ENCODE peak calls at places on chromosomes 7 and 10, in seven cellular contexts. C is A549; J is thoracic aorta; A is PC-3; T is mesendoderm; Z is colonic mucosa; Q is CD8-positive, alpha-beta memory T cell. B is an unnamed sample.

GRCh38 chr10:110563132-110563531 is 4.4 kb upstream of the SMC3 start:
- DNase-seq in C (no peak), J (no peak), A (no peak), T (no peak), Z (no peak), Q (no peak), B (no peak)

GRCh38 chr7:13067036-13067435 is 379.6 kb downstream of the ARL4A start:
- DNase-seq in C (no peak), J (no peak), A (no peak), T (peak; percentile 28), Z (no peak), Q (no peak), B (no peak)

GRCh38 chr7:108324053-108325038 is 131.9 kb downstream of the NRCAM start:
- DNase-seq in C (no peak), J (no peak), A (no peak), T (no peak), Z (no peak), Q (no peak), B (no peak)

GRCh38 chr10:92755725-92756124 is 66.0 kb downstream of the HHEX start:
- DNase-seq in C (no peak), J (no peak), A (no peak), T (no peak), Z (no peak), Q (no peak), B (no peak)

GRCh38 chr10:96287392-96288105 is 16.2 kb upstream of the BLNK start:
- DNase-seq in C (no peak), J (no peak), A (no peak), T (no peak), Z (peak; percentile 64), Q (no peak), B (no peak)

GRCh38 chr10:99345350-99345749 is 16.2 kb downstream of the CNNM1 start:
- DNase-seq in C (peak; percentile 44), J (no peak), A (peak; percentile 67), T (peak; percentile 72), Z (no peak), Q (no peak), B (no peak)

GRCh38 chr10:12412671-12413368 is 63.5 kb downstream of the CAMK1D start:
- DNase-seq in C (no peak), J (no peak), A (no peak), T (no peak), Z (no peak), Q (peak; percentile 3), B (peak; percentile 2)

GRCh38 chr10:43136995-43137700 is 1.1 kb upstream of the CSGALNACT2 start:
- DNase-seq in C (no peak), J (no peak), A (peak; percentile 22), T (no peak), Z (no peak), Q (no peak), B (no peak)

GRCh38 chr10:78314651-78315050 is 281.0 kb downstream of the RPS24 start:
- DNase-seq in C (no peak), J (no peak), A (no peak), T (no peak), Z (peak; percentile 1), Q (no peak), B (no peak)

GRCh38 chr10:44437837-44438752 is 53.2 kb upstream of the CXCL12 start:
- DNase-seq in C (no peak), J (no peak), A (no peak), T (no peak), Z (no peak), Q (no peak), B (no peak)

GRCh38 chr10:61836233-61836887 is 65.1 kb upstream of the ARID5B start:
- DNase-seq in C (no peak), J (no peak), A (peak; percentile 54), T (no peak), Z (no peak), Q (no peak), B (no peak)

GRCh38 chr7:106287786-106288185 is 3.0 kb upstream of the NAMPT start:
- DNase-seq in C (no peak), J (no peak), A (no peak), T (no peak), Z (peak; percentile 38), Q (no peak), B (no peak)

GRCh38 chr10:126278846-126279245 is 109.4 kb downstream of the ADAM12 start:
- DNase-seq in C (no peak), J (no peak), A (no peak), T (no peak), Z (no peak), Q (no peak), B (no peak)

GRCh38 chr7:138608292-138608691 is 92.9 kb downstream of the SVOPL start:
- DNase-seq in C (no peak), J (no peak), A (no peak), T (no peak), Z (no peak), Q (no peak), B (no peak)

GRCh38 chr7:136079478-136079892 is 102.3 kb upstream of the MTPN start:
- DNase-seq in C (no peak), J (no peak), A (no peak), T (no peak), Z (no peak), Q (no peak), B (no peak)

GRCh38 chr10:61539876-61540275 is 86.7 kb upstream of the TMEM26 start:
- DNase-seq in C (no peak), J (no peak), A (no peak), T (no peak), Z (no peak), Q (no peak), B (no peak)

GRCh38 chr10:131219584-131219886 is 92.0 kb downstream of the TCERG1L start:
- DNase-seq in C (no peak), J (no peak), A (no peak), T (no peak), Z (no peak), Q (no peak), B (no peak)

GRCh38 chr10:96419351-96419750 is 60.5 kb upstream of the OPALIN start:
- DNase-seq in C (no peak), J (no peak), A (no peak), T (no peak), Z (no peak), Q (no peak), B (no peak)

GRCh38 chr10:6581750-6582697 is 1.9 kb upstream of the PRKCQ start:
- DNase-seq in C (no peak), J (no peak), A (no peak), T (peak; percentile 61), Z (no peak), Q (no peak), B (no peak)

GRCh38 chr10:17214991-17215781 is 12.9 kb upstream of the VIM start:
- DNase-seq in C (no peak), J (no peak), A (peak; percentile 82), T (no peak), Z (no peak), Q (no peak), B (no peak)

GRCh38 chr10:6583447-6583846 is 3.4 kb upstream of the PRKCQ start:
- DNase-seq in C (no peak), J (no peak), A (no peak), T (no peak), Z (no peak), Q (peak; percentile 22), B (peak; percentile 75)

GRCh38 chr7:129210256-129210988 is 14.4 kb upstream of the AHCYL2 start:
- DNase-seq in C (peak; percentile 84), J (no peak), A (peak; percentile 62), T (peak; percentile 64), Z (peak; percentile 81), Q (peak; percentile 30), B (peak; percentile 42)

GRCh38 chr10:118843647-118844265 is 89.0 kb upstream of the CACUL1 start:
- DNase-seq in C (no peak), J (no peak), A (no peak), T (no peak), Z (no peak), Q (no peak), B (no peak)

GRCh38 chr7:49643321-49643720 is 130.1 kb upstream of the VWC2 start:
- DNase-seq in C (no peak), J (no peak), A (no peak), T (no peak), Z (no peak), Q (no peak), B (no peak)

GRCh38 chr7:31955021-31955420 is 115.2 kb downstream of the PDE1C start:
- DNase-seq in C (no peak), J (no peak), A (peak; percentile 58), T (no peak), Z (no peak), Q (no peak), B (no peak)

DNA sequence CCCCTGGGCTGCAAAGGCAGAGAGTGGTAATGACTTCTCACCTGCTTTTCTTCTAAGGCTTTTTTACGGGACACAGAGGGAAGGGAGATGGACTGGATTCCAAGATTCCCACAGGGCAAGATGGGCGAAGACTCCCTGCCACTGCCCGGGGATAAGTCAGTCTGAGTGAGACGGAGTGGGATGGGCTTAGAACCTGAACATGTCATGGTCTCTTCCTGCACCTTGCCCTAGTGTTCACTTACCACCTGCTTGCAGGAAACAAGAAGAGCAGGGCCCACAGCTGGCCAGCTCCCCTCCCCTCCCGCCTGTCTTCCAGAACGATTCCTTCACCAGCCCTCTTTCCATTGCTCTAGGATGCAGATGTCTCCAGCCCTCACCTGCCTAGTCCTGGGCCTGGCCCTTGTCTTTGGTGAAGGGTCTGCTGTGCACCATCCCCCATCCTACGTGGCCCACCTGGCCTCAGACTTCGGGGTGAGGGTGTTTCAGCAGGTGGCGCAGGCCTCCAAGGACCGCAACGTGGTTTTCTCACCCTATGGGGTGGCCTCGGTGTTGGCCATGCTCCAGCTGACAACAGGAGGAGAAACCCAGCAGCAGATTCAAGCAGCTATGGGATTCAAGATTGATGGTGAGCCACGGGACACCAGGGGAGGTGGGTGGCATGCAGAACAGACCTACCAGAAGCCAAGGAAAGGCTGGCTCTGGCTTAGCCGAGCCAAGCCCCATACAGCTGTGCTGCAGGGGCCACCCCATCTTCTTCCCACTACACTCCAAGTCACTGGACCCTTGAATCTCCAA is 1.3 kb downstream of the SERPINE1 start:
- DNase-seq in C (no peak), J (no peak), A (peak; percentile 25), T (no peak), Z (no peak), Q (no peak), B (no peak)
- H3K4me1 ChIP-seq in C (peaks cover 79% of the 10 kb centered on the region), J (peaks cover 89% of the 10 kb centered on the region), A (peaks cover 30% of the 10 kb centered on the region), T (no peaks in the 10 kb centered on the region), Z (peaks cover 4% of the 10 kb centered on the region), Q (peaks cover 21% of the 10 kb centered on the region), B (peaks cover 22% of the 10 kb centered on the region)

DNA sequence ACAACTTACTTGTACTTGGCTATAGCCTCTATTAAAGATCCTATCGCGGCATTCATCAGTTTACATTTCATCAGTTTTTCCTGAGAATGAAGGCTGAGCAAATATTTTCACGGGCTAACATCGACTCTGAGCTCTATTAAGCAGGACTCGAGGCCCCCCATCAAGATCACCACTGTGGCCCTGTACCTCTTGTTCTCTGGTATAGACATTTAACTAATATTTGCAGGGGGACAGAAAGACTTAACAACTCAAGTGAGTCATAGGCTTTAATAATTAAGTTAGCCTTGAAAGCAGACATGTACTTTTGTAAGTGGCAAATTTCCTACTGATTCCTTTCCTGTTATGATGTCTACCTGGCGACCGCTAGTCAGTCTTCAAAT is 45.4 kb downstream of the DOCK4 start:
- DNase-seq in C (no peak), J (no peak), A (no peak), T (no peak), Z (no peak), Q (no peak), B (no peak)
- H3K27ac ChIP-seq in C (peak overlapping the region; percentile 86), J (no peak overlapping the region), A (no peak overlapping the region), T (no peak overlapping the region), Z (no peak overlapping the region), Q (no peak overlapping the region), B (no peak overlapping the region)

GRCh38 chr10:13944901-13945300 is 358.1 kb downstream of the PRPF18 start:
- DNase-seq in C (no peak), J (no peak), A (no peak), T (no peak), Z (no peak), Q (no peak), B (no peak)
- H3K4me3 ChIP-seq in C (no peak overlapping the region), J (no peak overlapping the region), A (no peak overlapping the region), T (no peak overlapping the region), Z (no peak overlapping the region), Q (no peak overlapping the region), B (no peak overlapping the region)

GRCh38 chr10:22606164-22606614 is 108.2 kb downstream of the PIP4K2A start:
- DNase-seq in C (no peak), J (no peak), A (peak; percentile 62), T (no peak), Z (no peak), Q (peak; percentile 24), B (peak; percentile 47)
- H3K4me1 ChIP-seq in C (peaks cover 7% of the 10 kb centered on the region), J (peaks cover 8% of the 10 kb centered on the region), A (peaks cover 13% of the 10 kb centered on the region), T (no peaks in the 10 kb centered on the region), Z (peaks cover 9% of the 10 kb centered on the region), Q (peaks cover 94% of the 10 kb centered on the region), B (peaks cover 96% of the 10 kb centered on the region)